ENCODE peak calls at places on chromosomes 6 and 20, in seven cellular contexts. E is naive thymus-derived CD4-positive, alpha-beta T cell; G is fibroblast of lung; W is tibial nerve; Z is SJSA1; P is OCI-LY7; K is testis. V is an unnamed sample. For H3K4me1, the result is how much of the 10 kb centered on the place peaks cover.

GRCh38 chr6:20279051-20279450 is 66.8 kb upstream of the MBOAT1 start:
- DNase-seq in K (no peak), Z (no peak), P (no peak), E (no peak), W (no peak), G (no peak), V (no peak)

GRCh38 chr6:63437058-63437457 is 117.3 kb upstream of the LGSN start:
- DNase-seq in P (no peak), E (no peak), K (no peak), W (no peak), Z (no peak), G (no peak), V (no peak)

GRCh38 chr6:112929661-112930060 is 582.5 kb downstream of the RFPL4B start:
- DNase-seq in E (no peak), K (no peak), G (no peak), P (no peak), Z (no peak), W (no peak), V (no peak)

GRCh38 chr6:137913996-137914529 is 47.0 kb downstream of the TNFAIP3 start:
- DNase-seq in P (no peak), E (no peak), W (no peak), G (no peak), K (no peak), Z (no peak), V (no peak)

GRCh38 chr6:135990855-135991464 is 139.5 kb downstream of the PDE7B start:
- DNase-seq in W (no peak), G (no peak), E (no peak), P (no peak), Z (no peak), K (no peak), V (no peak)

GRCh38 chr20:60117040-60117439 is 158.8 kb downstream of the CDH26 start:
- DNase-seq in E (no peak), K (no peak), W (no peak), P (no peak), Z (no peak), G (no peak), V (no peak)

GRCh38 chr20:48124181-48124782 is 339.0 kb upstream of the SULF2 start:
- DNase-seq in W (no peak), P (no peak), K (no peak), E (no peak), G (no peak), Z (no peak), V (no peak)

GRCh38 chr20:35991142-35991771 is 22.9 kb downstream of the CNBD2 start:
- DNase-seq in E (peak), K (peak), G (peak), Z (no peak), W (no peak), P (peak), V (no peak)

GRCh38 chr20:635609-636338 is 17.2 kb downstream of the SRXN1 start:
- DNase-seq in G (no peak), W (no peak), P (no peak), E (no peak), Z (no peak), K (no peak), V (no peak)

GRCh38 chr6:15313367-15313766 is 67.5 kb downstream of the JARID2 start:
- DNase-seq in G (no peak), K (peak), Z (no peak), W (no peak), E (no peak), P (peak), V (no peak)

GRCh38 chr6:96795481-96795880 is 41.8 kb downstream of the GPR63 start:
- DNase-seq in P (no peak), E (no peak), K (no peak), G (no peak), W (no peak), Z (no peak), V (no peak)

GRCh38 chr6:106241498-106241897 is 84.1 kb downstream of the ATG5 start:
- DNase-seq in G (no peak), Z (no peak), W (no peak), P (no peak), E (no peak), K (no peak), V (no peak)

GRCh38 chr6:26307830-26308229 is 57.2 kb upstream of the BTN3A2 start:
- DNase-seq in E (no peak), P (no peak), W (no peak), K (no peak), G (no peak), Z (no peak), V (no peak)

GRCh38 chr6:56749632-56750151 is 107.0 kb upstream of the DST start:
- DNase-seq in E (no peak), W (no peak), Z (peak), P (no peak), G (peak), K (no peak), V (no peak)

GRCh38 chr6:81977488-81977887 is 225.0 kb upstream of the TENT5A start:
- DNase-seq in P (no peak), W (no peak), K (no peak), E (no peak), Z (peak), G (peak), V (no peak)

GRCh38 chr20:23857954-23858565 is 21.5 kb downstream of the CST5 start:
- DNase-seq in Z (no peak), E (no peak), K (no peak), P (no peak), G (no peak), W (no peak), V (no peak)

GRCh38 chr6:144304223-144304848 is 19.2 kb downstream of the UTRN start:
- DNase-seq in Z (no peak), P (no peak), E (no peak), G (no peak), W (no peak), K (no peak), V (no peak)

GRCh38 chr6:30227763-30228487 is 14.7 kb upstream of the TRIM26 start:
- DNase-seq in W (no peak), P (no peak), Z (no peak), G (no peak), K (no peak), E (no peak), V (no peak)

GRCh38 chr20:33401042-33401921 is at the start of gene CDK5RAP1:
- DNase-seq in G (peak), E (peak), Z (peak), W (peak), P (peak), K (peak), V (peak)

GRCh38 chr6:39493717-39494116 is 171.2 kb upstream of the KCNK16 start:
- DNase-seq in E (no peak), P (no peak), Z (no peak), G (peak), W (no peak), K (no peak), V (no peak)

GRCh38 chr20:38680492-38681118 is 43.7 kb upstream of the SLC32A1 start:
- DNase-seq in K (peak), E (peak), W (no peak), G (peak), Z (no peak), P (peak), V (no peak)

GRCh38 chr6:105882071-105882803 is 203.9 kb upstream of the PRDM1 start:
- DNase-seq in G (peak), E (no peak), K (no peak), P (no peak), W (no peak), Z (no peak), V (no peak)

DNA sequence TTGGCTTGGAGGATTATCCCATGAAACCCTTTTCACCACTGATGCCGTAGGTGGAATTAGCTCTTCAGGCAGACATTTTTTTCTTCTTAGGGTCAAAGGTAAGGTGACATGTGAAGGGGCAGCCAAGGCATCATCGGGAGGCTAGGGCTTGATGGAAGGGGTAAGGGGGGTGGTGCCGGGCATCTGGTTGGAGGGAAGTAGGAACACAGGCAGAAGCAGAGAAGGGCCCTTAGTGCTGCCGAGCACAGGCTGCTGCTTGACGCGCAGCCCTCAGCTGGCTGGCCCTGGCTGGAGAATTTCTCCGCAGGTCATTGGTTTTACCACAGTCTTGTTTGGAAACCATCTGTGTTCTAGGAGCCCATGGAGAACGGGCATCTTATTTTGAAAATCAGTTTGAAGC is 54.7 kb downstream of the TRAF3IP2 start:
- DNase-seq in K (no peak), W (no peak), P (no peak), Z (no peak), G (no peak), E (no peak), V (no peak)
- H3K4me1 ChIP-seq in K (under half), W (under half), P (under half), Z (half or more), G (under half), E (under half), V (under half)

GRCh38 chr6:129184808-129185366 is 301.9 kb downstream of the LAMA2 start:
- DNase-seq in W (no peak), P (no peak), K (no peak), G (peak), Z (no peak), E (no peak), V (no peak)

GRCh38 chr6:129184324-129184723 is 301.4 kb downstream of the LAMA2 start:
- DNase-seq in W (no peak), K (no peak), G (no peak), Z (no peak), P (no peak), E (no peak), V (no peak)

GRCh38 chr6:129183681-129184216 is 300.8 kb downstream of the LAMA2 start:
- DNase-seq in Z (no peak), W (no peak), E (no peak), K (no peak), G (peak), P (no peak), V (no peak)

GRCh38 chr6:129181001-129181400 is 298.1 kb downstream of the LAMA2 start:
- DNase-seq in G (no peak), Z (peak), P (no peak), W (no peak), E (no peak), K (no peak), V (no peak)

GRCh38 chr6:129183039-129183438 is 300.1 kb downstream of the LAMA2 start:
- DNase-seq in G (peak), E (no peak), K (no peak), Z (no peak), W (no peak), P (no peak), V (no peak)
- H3K4me3 ChIP-seq in G (no peak), E (no peak), K (no peak), Z (no peak), W (no peak), P (no peak), V (no peak)

GRCh38 chr6:157840776-157841175 is 17.7 kb downstream of the SNX9 start:
- DNase-seq in G (peak), P (no peak), Z (no peak), E (no peak), W (no peak), K (no peak), V (no peak)
- H3K4me1 ChIP-seq in G (under half), P (under half), Z (under half), E (under half), W (under half), K (under half), V (under half)

GRCh38 chr6:73031094-73031782 is 194.1 kb downstream of the KHDC1L start:
- DNase-seq in P (no peak), K (no peak), E (no peak), Z (no peak), W (no peak), G (no peak), V (no peak)
- H3K4me3 ChIP-seq in P (no peak), K (no peak), E (no peak), Z (no peak), W (no peak), G (no peak), V (no peak)

GRCh38 chr6:149428606-149429005 is 28.5 kb downstream of the SUMO4 start:
- DNase-seq in Z (no peak), W (no peak), K (no peak), E (no peak), P (no peak), G (no peak), V (no peak)
- H3K4me1 ChIP-seq in Z (under half), W (under half), K (under half), E (under half), P (under half), G (under half), V (under half)

DNA sequence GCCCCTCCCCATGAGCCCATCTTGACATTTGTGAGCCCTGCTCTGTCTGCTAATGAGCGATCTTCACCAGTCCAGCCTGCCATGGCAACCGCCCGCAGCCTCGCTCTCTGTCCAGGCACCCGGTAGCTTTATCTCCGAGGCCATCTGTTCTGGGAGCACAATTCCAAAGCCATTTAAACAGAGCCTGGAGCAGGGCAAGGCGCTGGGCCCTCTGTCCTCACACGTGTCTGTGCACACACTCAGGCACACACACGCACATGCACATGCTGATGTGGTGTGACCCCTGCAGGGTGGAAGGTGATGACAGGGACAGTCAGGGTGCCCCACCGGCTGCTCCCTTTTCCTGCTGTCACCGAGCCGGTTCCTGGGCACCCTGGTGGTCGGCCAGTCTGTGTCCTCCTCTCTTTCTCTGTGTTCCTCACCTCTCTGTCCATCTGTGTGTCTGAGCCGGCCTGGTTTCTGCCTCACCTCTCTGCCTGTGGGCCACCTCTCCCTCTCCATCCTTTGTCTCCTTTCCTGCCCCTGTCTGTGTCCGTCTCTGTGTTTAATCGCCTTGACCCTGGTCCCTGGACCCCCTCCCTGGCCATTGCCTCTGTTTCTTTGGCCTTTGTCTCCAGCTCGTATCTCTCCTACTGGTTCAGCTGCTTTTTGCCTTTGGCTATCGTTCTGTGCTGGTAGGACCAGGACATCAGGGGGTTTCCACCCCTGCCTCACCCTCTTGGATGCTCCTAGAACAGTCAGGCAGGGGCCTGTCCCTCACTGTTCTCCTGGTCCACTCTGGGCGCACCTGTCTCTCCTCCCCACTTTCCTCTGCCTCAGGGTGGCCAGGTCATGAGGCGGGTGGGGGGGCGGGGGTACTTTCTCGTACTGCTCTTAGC is 8.8 kb upstream of the MYT1 start:
- DNase-seq in E (no peak), W (no peak), K (no peak), G (no peak), P (no peak), Z (no peak), V (no peak)
- H3K4me3 ChIP-seq in E (no peak), W (no peak), K (no peak), G (no peak), P (no peak), Z (no peak), V (no peak)

DNA sequence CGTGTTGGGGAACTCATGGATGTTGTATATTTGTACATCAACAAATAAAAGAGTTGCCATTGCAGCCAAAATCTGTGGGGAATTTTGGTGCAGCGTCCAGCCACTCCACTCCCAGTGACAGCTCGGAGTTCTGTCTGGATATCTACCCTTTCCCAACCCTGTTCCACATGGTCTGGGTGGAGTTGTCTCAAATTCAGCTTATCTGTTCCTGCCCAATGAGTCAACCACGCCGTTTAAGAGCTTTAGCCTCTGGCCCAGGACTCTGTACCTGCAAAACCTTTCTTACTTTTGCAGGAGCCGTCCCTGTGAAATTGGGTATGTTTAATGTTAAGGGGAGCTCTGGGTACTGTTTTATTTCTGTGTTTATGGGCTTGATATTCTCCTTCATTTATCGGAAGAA is 33.9 kb upstream of the OVOL2 start:
- DNase-seq in K (no peak), W (no peak), E (no peak), Z (no peak), P (no peak), G (no peak), V (no peak)
- H3K4me1 ChIP-seq in K (under half), W (under half), E (under half), Z (under half), P (under half), G (under half), V (under half)

GRCh38 chr6:99618649-99619408 is 12.2 kb downstream of the PRDM13 start:
- DNase-seq in Z (no peak), E (no peak), P (no peak), G (no peak), W (no peak), K (peak), V (no peak)
- H3K4me3 ChIP-seq in Z (no peak), E (no peak), P (no peak), G (no peak), W (no peak), K (peak), V (no peak)